ENCODE peak calls at places on chromosomes 11 and 22, in four cellular contexts. One of them, this sample, is unnamed.

GRCh38 chr11:127074151-127074761 is 73.7 kb upstream of the KIRREL3 start:
- DNase-seq in T-helper 2 cell: no peak
- DNase-seq in nephron progenitor cell: peak; percentile 18
- DNase-seq in NCI-H82: peak; percentile 91
- DNase-seq in this sample: peak; percentile 65

GRCh38 chr11:118437736-118438125 is 1.4 kb downstream of the KMT2A start:
- DNase-seq in T-helper 2 cell: no peak
- DNase-seq in nephron progenitor cell: peak; percentile 37
- DNase-seq in NCI-H82: peak; percentile 75
- DNase-seq in this sample: no peak

GRCh38 chr11:132361011-132361550 is 990.7 kb downstream of the NTM start:
- DNase-seq in T-helper 2 cell: no peak
- DNase-seq in nephron progenitor cell: no peak
- DNase-seq in NCI-H82: no peak
- DNase-seq in this sample: no peak

GRCh38 chr22:49093192-49093880 is 734.3 kb downstream of the BRD1 start:
- DNase-seq in T-helper 2 cell: no peak
- DNase-seq in nephron progenitor cell: no peak
- DNase-seq in NCI-H82: no peak
- DNase-seq in this sample: no peak

GRCh38 chr11:26841818-26842457 is 120.1 kb upstream of the SLC5A12 start:
- DNase-seq in T-helper 2 cell: no peak
- DNase-seq in nephron progenitor cell: no peak
- DNase-seq in NCI-H82: no peak
- DNase-seq in this sample: no peak

GRCh38 chr11:120612363-120613263 is 101.1 kb downstream of the GRIK4 start:
- DNase-seq in T-helper 2 cell: no peak
- DNase-seq in nephron progenitor cell: no peak
- DNase-seq in NCI-H82: peak; percentile 36
- DNase-seq in this sample: no peak

GRCh38 chr11:120883404-120884135 is 140.3 kb upstream of the TBCEL start:
- DNase-seq in T-helper 2 cell: no peak
- DNase-seq in nephron progenitor cell: no peak
- DNase-seq in NCI-H82: no peak
- DNase-seq in this sample: no peak

GRCh38 chr11:21552910-21553309 is 640.0 kb upstream of the ANO5 start:
- DNase-seq in T-helper 2 cell: no peak
- DNase-seq in nephron progenitor cell: no peak
- DNase-seq in NCI-H82: no peak
- DNase-seq in this sample: no peak

GRCh38 chr11:64817476-64817875 is 7.1 kb upstream of the MEN1 start:
- DNase-seq in T-helper 2 cell: no peak
- DNase-seq in nephron progenitor cell: no peak
- DNase-seq in NCI-H82: no peak
- DNase-seq in this sample: no peak

GRCh38 chr11:73470036-73470624 is 93.9 kb downstream of the RELT start:
- DNase-seq in T-helper 2 cell: no peak
- DNase-seq in nephron progenitor cell: no peak
- DNase-seq in NCI-H82: peak; percentile 20
- DNase-seq in this sample: no peak

GRCh38 chr22:37051629-37052385 is at the start of gene KCTD17:
- DNase-seq in T-helper 2 cell: peak; percentile 63
- DNase-seq in nephron progenitor cell: peak; percentile 74
- DNase-seq in NCI-H82: peak; percentile 70
- DNase-seq in this sample: peak; percentile 90

GRCh38 chr11:69010964-69011623 is 2.0 kb downstream of the MRGPRF start:
- DNase-seq in T-helper 2 cell: peak; percentile 33
- DNase-seq in nephron progenitor cell: peak; percentile 80
- DNase-seq in NCI-H82: no peak
- DNase-seq in this sample: peak; percentile 85

GRCh38 chr11:32431657-32432056 is 3.7 kb downstream of the WT1 start:
- DNase-seq in T-helper 2 cell: no peak
- DNase-seq in nephron progenitor cell: peak; percentile 7
- DNase-seq in NCI-H82: no peak
- DNase-seq in this sample: no peak

GRCh38 chr11:133828861-133829260 is 16.5 kb downstream of the SPATA19 start:
- DNase-seq in T-helper 2 cell: no peak
- DNase-seq in nephron progenitor cell: no peak
- DNase-seq in NCI-H82: no peak
- DNase-seq in this sample: no peak

GRCh38 chr11:91459840-91460239 is 764.8 kb upstream of the FAT3 start:
- DNase-seq in T-helper 2 cell: no peak
- DNase-seq in nephron progenitor cell: no peak
- DNase-seq in NCI-H82: no peak
- DNase-seq in this sample: no peak

GRCh38 chr11:57460017-57460755 is at the start of gene RTN4RL2:
- DNase-seq in T-helper 2 cell: no peak
- DNase-seq in nephron progenitor cell: peak; percentile 74
- DNase-seq in NCI-H82: peak; percentile 89
- DNase-seq in this sample: no peak

GRCh38 chr11:122633219-122633829 is 22.2 kb upstream of the UBASH3B start:
- DNase-seq in T-helper 2 cell: no peak
- DNase-seq in nephron progenitor cell: peak; percentile 13
- DNase-seq in NCI-H82: no peak
- DNase-seq in this sample: no peak

GRCh38 chr11:12625438-12626071 is 48.7 kb upstream of the TEAD1 start:
- DNase-seq in T-helper 2 cell: no peak
- DNase-seq in nephron progenitor cell: no peak
- DNase-seq in NCI-H82: no peak
- DNase-seq in this sample: no peak

GRCh38 chr11:72696866-72697428 is 22.7 kb upstream of the PDE2A start:
- DNase-seq in T-helper 2 cell: no peak
- DNase-seq in nephron progenitor cell: peak; percentile 68
- DNase-seq in NCI-H82: no peak
- DNase-seq in this sample: no peak

This sample was measured in osteocyte.